ENCODE peak calls at places on chromosome 4, in ten cellular contexts. A is NCI-H2029; T is endothelial cell; B is WTC11; N is NCI-H460; U is fibroblast of lung; I is stimulated activated CD8-positive, alpha-beta memory T cell treated with anti-CD3 and anti-CD28 coated beads, Interleukin-4, amount 100 ng/mL, for 4 hours; F is ovary; Z is lower lobe of right lung; C is lower leg skin. V is an unnamed sample.

GRCh38 chr4:60682901-60683300 is 517.2 kb upstream of the ADGRL3 start:
- DNase-seq in A (no peak), T (no peak), B (no peak), N (no peak), U (peak), I (no peak), F (no peak), Z (no peak), C (no peak), V (no peak)

GRCh38 chr4:46975841-46976551 is 17.4 kb downstream of the GABRA4 start:
- DNase-seq in A (no peak), T (no peak), B (no peak), N (no peak), U (no peak), I (no peak), F (no peak), Z (no peak), C (no peak), V (no peak)

GRCh38 chr4:118941799-118942198 is 53.1 kb downstream of the SYNPO2 start:
- DNase-seq in A (peak), T (no peak), B (no peak), N (no peak), U (peak), I (no peak), F (no peak), Z (no peak), C (no peak), V (no peak)

GRCh38 chr4:2413821-2414610 is 4.4 kb downstream of the ZFYVE28 start:
- DNase-seq in A (no peak), T (no peak), B (peak), N (no peak), U (no peak), I (no peak), F (no peak), Z (peak), C (no peak), V (no peak)

GRCh38 chr4:78002260-78002659 is 54.9 kb upstream of the FRAS1 start:
- DNase-seq in A (no peak), T (no peak), B (no peak), N (no peak), U (peak), I (no peak), F (no peak), Z (no peak), C (no peak), V (no peak)

GRCh38 chr4:147965873-147966272 is 234.0 kb downstream of the ARHGAP10 start:
- DNase-seq in A (no peak), T (no peak), B (no peak), N (no peak), U (no peak), I (no peak), F (no peak), Z (no peak), C (no peak), V (no peak)

GRCh38 chr4:73653695-73654106 is 33.5 kb upstream of the RASSF6 start:
- DNase-seq in A (peak), T (peak), B (no peak), N (no peak), U (peak), I (no peak), F (no peak), Z (peak), C (no peak), V (no peak)

GRCh38 chr4:1746919-1747602 is 25.7 kb downstream of the TACC3 start:
- DNase-seq in A (no peak), T (no peak), B (no peak), N (no peak), U (no peak), I (no peak), F (no peak), Z (no peak), C (no peak), V (no peak)

GRCh38 chr4:139188648-139189416 is 11.8 kb upstream of the ELF2 start:
- DNase-seq in A (no peak), T (no peak), B (no peak), N (no peak), U (no peak), I (no peak), F (no peak), Z (no peak), C (no peak), V (no peak)

GRCh38 chr4:127212701-127213100 is 420.1 kb upstream of the INTU start:
- DNase-seq in A (peak), T (no peak), B (no peak), N (no peak), U (peak), I (no peak), F (no peak), Z (no peak), C (no peak), V (no peak)

GRCh38 chr4:40178672-40179071 is 18.2 kb upstream of the RHOH start:
- DNase-seq in A (no peak), T (no peak), B (no peak), N (no peak), U (no peak), I (no peak), F (no peak), Z (no peak), C (no peak), V (no peak)

GRCh38 chr4:2290488-2290887 is 28.6 kb upstream of the MXD4 start:
- DNase-seq in A (no peak), T (no peak), B (no peak), N (no peak), U (no peak), I (no peak), F (peak), Z (no peak), C (no peak), V (no peak)

GRCh38 chr4:87359258-87359657 is 31.7 kb downstream of the HSD17B11 start:
- DNase-seq in A (no peak), T (no peak), B (no peak), N (no peak), U (no peak), I (no peak), F (no peak), Z (no peak), C (no peak), V (no peak)

GRCh38 chr4:8307126-8307525 is 37.6 kb downstream of the HTRA3 start:
- DNase-seq in A (no peak), T (no peak), B (peak), N (no peak), U (no peak), I (no peak), F (no peak), Z (peak), C (no peak), V (peak)

GRCh38 chr4:183722738-183723560 is 63.9 kb downstream of the TRAPPC11 start:
- DNase-seq in A (peak), T (peak), B (peak), N (peak), U (peak), I (peak), F (peak), Z (peak), C (no peak), V (peak)

GRCh38 chr4:86011117-86011516 is 348.7 kb downstream of the MAPK10 start:
- DNase-seq in A (no peak), T (no peak), B (no peak), N (peak), U (peak), I (no peak), F (no peak), Z (no peak), C (peak), V (no peak)

V was measured in left lung.